ENCODE peak calls at places on chromosome 2, in ten cellular contexts. One of them, this sample, is unnamed.

GRCh38 chr2:233209117-233209977 is 42.1 kb upstream of the ATG16L1 start:
- DNase-seq in neural progenitor cell: peak
- DNase-seq in astrocyte of the spinal cord: peak
- DNase-seq in ascending aorta: no peak
- DNase-seq in RWPE2: no peak
- DNase-seq in AG09309: no peak
- DNase-seq in CD4-positive, CD25-positive, alpha-beta regulatory T cell: no peak
- DNase-seq in AG04449: no peak
- DNase-seq in mammary epithelial cell: peak
- DNase-seq in skeletal muscle cell: no peak
- DNase-seq in this sample: peak

GRCh38 chr2:26268184-26268583 is 23.4 kb downstream of the HADHB start:
- DNase-seq in neural progenitor cell: no peak
- DNase-seq in astrocyte of the spinal cord: peak
- DNase-seq in ascending aorta: no peak
- DNase-seq in RWPE2: no peak
- DNase-seq in AG09309: no peak
- DNase-seq in CD4-positive, CD25-positive, alpha-beta regulatory T cell: no peak
- DNase-seq in AG04449: no peak
- DNase-seq in mammary epithelial cell: no peak
- DNase-seq in skeletal muscle cell: no peak
- DNase-seq in this sample: no peak

GRCh38 chr2:134385195-134385594 is 131.3 kb downstream of the MGAT5 start:
- DNase-seq in neural progenitor cell: no peak
- DNase-seq in astrocyte of the spinal cord: no peak
- DNase-seq in ascending aorta: no peak
- DNase-seq in RWPE2: no peak
- DNase-seq in AG09309: no peak
- DNase-seq in CD4-positive, CD25-positive, alpha-beta regulatory T cell: no peak
- DNase-seq in AG04449: no peak
- DNase-seq in mammary epithelial cell: no peak
- DNase-seq in skeletal muscle cell: no peak
- DNase-seq in this sample: no peak

GRCh38 chr2:236988690-236989639 is 96.7 kb upstream of the COPS8 start:
- DNase-seq in neural progenitor cell: peak
- DNase-seq in astrocyte of the spinal cord: no peak
- DNase-seq in ascending aorta: peak
- DNase-seq in RWPE2: no peak
- DNase-seq in AG09309: no peak
- DNase-seq in CD4-positive, CD25-positive, alpha-beta regulatory T cell: no peak
- DNase-seq in AG04449: no peak
- DNase-seq in mammary epithelial cell: no peak
- DNase-seq in skeletal muscle cell: no peak
- DNase-seq in this sample: no peak

GRCh38 chr2:54402350-54402749 is 53.8 kb upstream of the SPTBN1 start:
- DNase-seq in neural progenitor cell: no peak
- DNase-seq in astrocyte of the spinal cord: peak
- DNase-seq in ascending aorta: no peak
- DNase-seq in RWPE2: no peak
- DNase-seq in AG09309: no peak
- DNase-seq in CD4-positive, CD25-positive, alpha-beta regulatory T cell: no peak
- DNase-seq in AG04449: no peak
- DNase-seq in mammary epithelial cell: no peak
- DNase-seq in skeletal muscle cell: no peak
- DNase-seq in this sample: no peak

GRCh38 chr2:234792566-234792965 is 159.3 kb upstream of the SH3BP4 start:
- DNase-seq in neural progenitor cell: peak
- DNase-seq in astrocyte of the spinal cord: peak
- DNase-seq in ascending aorta: no peak
- DNase-seq in RWPE2: no peak
- DNase-seq in AG09309: peak
- DNase-seq in CD4-positive, CD25-positive, alpha-beta regulatory T cell: no peak
- DNase-seq in AG04449: no peak
- DNase-seq in mammary epithelial cell: no peak
- DNase-seq in skeletal muscle cell: peak
- DNase-seq in this sample: no peak

GRCh38 chr2:157746234-157746950 is 117.7 kb upstream of the ACVR1C start:
- DNase-seq in neural progenitor cell: no peak
- DNase-seq in astrocyte of the spinal cord: peak
- DNase-seq in ascending aorta: no peak
- DNase-seq in RWPE2: no peak
- DNase-seq in AG09309: no peak
- DNase-seq in CD4-positive, CD25-positive, alpha-beta regulatory T cell: no peak
- DNase-seq in AG04449: peak
- DNase-seq in mammary epithelial cell: no peak
- DNase-seq in skeletal muscle cell: peak
- DNase-seq in this sample: no peak

GRCh38 chr2:108222261-108222660 is 17.5 kb upstream of the SULT1C3 start:
- DNase-seq in neural progenitor cell: no peak
- DNase-seq in astrocyte of the spinal cord: no peak
- DNase-seq in ascending aorta: no peak
- DNase-seq in RWPE2: no peak
- DNase-seq in AG09309: no peak
- DNase-seq in CD4-positive, CD25-positive, alpha-beta regulatory T cell: no peak
- DNase-seq in AG04449: no peak
- DNase-seq in mammary epithelial cell: no peak
- DNase-seq in skeletal muscle cell: no peak
- DNase-seq in this sample: no peak

GRCh38 chr2:217717541-217717940 is 285.3 kb downstream of the TNS1 start:
- DNase-seq in neural progenitor cell: no peak
- DNase-seq in astrocyte of the spinal cord: no peak
- DNase-seq in ascending aorta: no peak
- DNase-seq in RWPE2: no peak
- DNase-seq in AG09309: no peak
- DNase-seq in CD4-positive, CD25-positive, alpha-beta regulatory T cell: no peak
- DNase-seq in AG04449: no peak
- DNase-seq in mammary epithelial cell: no peak
- DNase-seq in skeletal muscle cell: no peak
- DNase-seq in this sample: no peak

GRCh38 chr2:120307482-120307881 is 38.5 kb upstream of the INHBB start:
- DNase-seq in neural progenitor cell: no peak
- DNase-seq in astrocyte of the spinal cord: no peak
- DNase-seq in ascending aorta: no peak
- DNase-seq in RWPE2: no peak
- DNase-seq in AG09309: no peak
- DNase-seq in CD4-positive, CD25-positive, alpha-beta regulatory T cell: no peak
- DNase-seq in AG04449: no peak
- DNase-seq in mammary epithelial cell: no peak
- DNase-seq in skeletal muscle cell: no peak
- DNase-seq in this sample: no peak

GRCh38 chr2:170455617-170456426 is 259.3 kb upstream of the SP5 start:
- DNase-seq in neural progenitor cell: no peak
- DNase-seq in astrocyte of the spinal cord: no peak
- DNase-seq in ascending aorta: no peak
- DNase-seq in RWPE2: no peak
- DNase-seq in AG09309: no peak
- DNase-seq in CD4-positive, CD25-positive, alpha-beta regulatory T cell: no peak
- DNase-seq in AG04449: no peak
- DNase-seq in mammary epithelial cell: no peak
- DNase-seq in skeletal muscle cell: no peak
- DNase-seq in this sample: no peak

GRCh38 chr2:43452318-43452731 is 143.5 kb downstream of the THADA start:
- DNase-seq in neural progenitor cell: no peak
- DNase-seq in astrocyte of the spinal cord: no peak
- DNase-seq in ascending aorta: no peak
- DNase-seq in RWPE2: no peak
- DNase-seq in AG09309: no peak
- DNase-seq in CD4-positive, CD25-positive, alpha-beta regulatory T cell: no peak
- DNase-seq in AG04449: no peak
- DNase-seq in mammary epithelial cell: peak
- DNase-seq in skeletal muscle cell: no peak
- DNase-seq in this sample: no peak

GRCh38 chr2:189379287-189379630 is 62.0 kb upstream of the WDR75 start:
- DNase-seq in neural progenitor cell: no peak
- DNase-seq in astrocyte of the spinal cord: peak
- DNase-seq in ascending aorta: no peak
- DNase-seq in RWPE2: no peak
- DNase-seq in AG09309: no peak
- DNase-seq in CD4-positive, CD25-positive, alpha-beta regulatory T cell: no peak
- DNase-seq in AG04449: no peak
- DNase-seq in mammary epithelial cell: no peak
- DNase-seq in skeletal muscle cell: no peak
- DNase-seq in this sample: peak

GRCh38 chr2:85594715-85595377 is 699 bp upstream of the RNF181 start:
- DNase-seq in neural progenitor cell: no peak
- DNase-seq in astrocyte of the spinal cord: no peak
- DNase-seq in ascending aorta: no peak
- DNase-seq in RWPE2: no peak
- DNase-seq in AG09309: no peak
- DNase-seq in CD4-positive, CD25-positive, alpha-beta regulatory T cell: no peak
- DNase-seq in AG04449: no peak
- DNase-seq in mammary epithelial cell: no peak
- DNase-seq in skeletal muscle cell: no peak
- DNase-seq in this sample: no peak

DNA sequence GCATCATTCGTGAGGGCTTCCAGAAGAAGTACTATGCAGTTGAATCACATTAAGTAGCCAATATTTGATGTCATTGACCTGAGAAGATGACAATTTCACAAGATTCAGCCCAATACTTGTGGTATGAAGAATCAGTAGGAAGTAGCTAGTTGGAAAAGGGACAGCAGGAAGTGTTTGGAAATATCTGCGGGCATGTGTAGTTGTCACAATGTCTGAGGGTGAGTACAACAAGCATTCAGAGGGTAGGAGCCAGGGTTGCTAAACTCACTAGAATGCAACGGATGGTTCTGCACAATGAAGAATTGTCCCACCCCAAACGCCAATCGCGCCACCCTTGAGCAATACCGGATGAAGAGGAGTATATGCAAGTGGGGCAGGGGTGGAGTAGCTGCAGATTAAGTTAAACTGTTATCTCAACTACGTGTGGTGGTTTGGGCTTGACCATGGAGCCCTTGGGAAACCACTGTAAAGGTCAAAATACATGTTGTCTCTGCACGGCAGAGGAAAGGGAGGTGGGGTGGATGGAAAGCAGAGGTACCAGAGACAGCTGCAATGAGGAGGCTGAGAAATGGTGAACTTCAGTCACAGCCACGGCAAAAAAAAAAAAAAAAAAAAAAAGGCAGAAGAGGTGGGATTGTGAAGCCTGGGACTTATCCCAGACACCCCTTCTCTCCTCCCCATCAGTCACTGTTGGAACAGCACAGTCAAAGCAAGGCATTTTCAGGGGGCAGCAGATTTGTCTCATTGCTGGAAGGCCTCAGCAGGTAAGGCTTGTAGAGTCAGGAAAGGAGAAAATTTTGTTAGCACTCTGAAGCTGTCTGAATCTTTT is 5.1 kb downstream of the CCL20 start:
- DNase-seq in neural progenitor cell: no peak
- DNase-seq in astrocyte of the spinal cord: no peak
- DNase-seq in ascending aorta: peak
- DNase-seq in RWPE2: peak
- DNase-seq in AG09309: no peak
- DNase-seq in CD4-positive, CD25-positive, alpha-beta regulatory T cell: peak
- DNase-seq in AG04449: no peak
- DNase-seq in mammary epithelial cell: no peak
- DNase-seq in skeletal muscle cell: no peak
- DNase-seq in this sample: no peak
- H3K4me3 ChIP-seq in neural progenitor cell: no peak
- H3K4me3 ChIP-seq in astrocyte of the spinal cord: no peak
- H3K4me3 ChIP-seq in ascending aorta: no peak
- H3K4me3 ChIP-seq in RWPE2: no peak
- H3K4me3 ChIP-seq in AG09309: no peak
- H3K4me3 ChIP-seq in CD4-positive, CD25-positive, alpha-beta regulatory T cell: peak
- H3K4me3 ChIP-seq in AG04449: no peak
- H3K4me3 ChIP-seq in mammary epithelial cell: no peak
- H3K4me3 ChIP-seq in skeletal muscle cell: peak
- H3K4me3 ChIP-seq in this sample: no peak

GRCh38 chr2:11286323-11286722 is 58.1 kb downstream of the ROCK2 start:
- DNase-seq in neural progenitor cell: no peak
- DNase-seq in astrocyte of the spinal cord: no peak
- DNase-seq in ascending aorta: no peak
- DNase-seq in RWPE2: no peak
- DNase-seq in AG09309: no peak
- DNase-seq in CD4-positive, CD25-positive, alpha-beta regulatory T cell: no peak
- DNase-seq in AG04449: no peak
- DNase-seq in mammary epithelial cell: no peak
- DNase-seq in skeletal muscle cell: no peak
- DNase-seq in this sample: no peak

GRCh38 chr2:11286749-11287148 is 57.7 kb downstream of the ROCK2 start:
- DNase-seq in neural progenitor cell: no peak
- DNase-seq in astrocyte of the spinal cord: no peak
- DNase-seq in ascending aorta: no peak
- DNase-seq in RWPE2: no peak
- DNase-seq in AG09309: no peak
- DNase-seq in CD4-positive, CD25-positive, alpha-beta regulatory T cell: no peak
- DNase-seq in AG04449: no peak
- DNase-seq in mammary epithelial cell: no peak
- DNase-seq in skeletal muscle cell: no peak
- DNase-seq in this sample: no peak

GRCh38 chr2:11290211-11290610 is 54.2 kb downstream of the ROCK2 start:
- DNase-seq in neural progenitor cell: no peak
- DNase-seq in astrocyte of the spinal cord: no peak
- DNase-seq in ascending aorta: no peak
- DNase-seq in RWPE2: no peak
- DNase-seq in AG09309: no peak
- DNase-seq in CD4-positive, CD25-positive, alpha-beta regulatory T cell: no peak
- DNase-seq in AG04449: no peak
- DNase-seq in mammary epithelial cell: no peak
- DNase-seq in skeletal muscle cell: no peak
- DNase-seq in this sample: no peak

GRCh38 chr2:11290713-11291112 is 53.7 kb downstream of the ROCK2 start:
- DNase-seq in neural progenitor cell: no peak
- DNase-seq in astrocyte of the spinal cord: no peak
- DNase-seq in ascending aorta: no peak
- DNase-seq in RWPE2: no peak
- DNase-seq in AG09309: no peak
- DNase-seq in CD4-positive, CD25-positive, alpha-beta regulatory T cell: no peak
- DNase-seq in AG04449: no peak
- DNase-seq in mammary epithelial cell: no peak
- DNase-seq in skeletal muscle cell: no peak
- DNase-seq in this sample: no peak

GRCh38 chr2:11288431-11288830 is 56.0 kb downstream of the ROCK2 start:
- DNase-seq in neural progenitor cell: peak
- DNase-seq in astrocyte of the spinal cord: no peak
- DNase-seq in ascending aorta: no peak
- DNase-seq in RWPE2: no peak
- DNase-seq in AG09309: no peak
- DNase-seq in CD4-positive, CD25-positive, alpha-beta regulatory T cell: no peak
- DNase-seq in AG04449: no peak
- DNase-seq in mammary epithelial cell: no peak
- DNase-seq in skeletal muscle cell: no peak
- DNase-seq in this sample: no peak
- H3K4me3 ChIP-seq in neural progenitor cell: no peak
- H3K4me3 ChIP-seq in astrocyte of the spinal cord: no peak
- H3K4me3 ChIP-seq in ascending aorta: no peak
- H3K4me3 ChIP-seq in RWPE2: no peak
- H3K4me3 ChIP-seq in AG09309: no peak
- H3K4me3 ChIP-seq in CD4-positive, CD25-positive, alpha-beta regulatory T cell: no peak
- H3K4me3 ChIP-seq in AG04449: no peak
- H3K4me3 ChIP-seq in mammary epithelial cell: no peak
- H3K4me3 ChIP-seq in skeletal muscle cell: no peak
- H3K4me3 ChIP-seq in this sample: no peak

GRCh38 chr2:47867205-47867604 is 39.1 kb downstream of the FBXO11 start:
- DNase-seq in neural progenitor cell: no peak
- DNase-seq in astrocyte of the spinal cord: peak
- DNase-seq in ascending aorta: no peak
- DNase-seq in RWPE2: no peak
- DNase-seq in AG09309: peak
- DNase-seq in CD4-positive, CD25-positive, alpha-beta regulatory T cell: no peak
- DNase-seq in AG04449: no peak
- DNase-seq in mammary epithelial cell: peak
- DNase-seq in skeletal muscle cell: peak
- DNase-seq in this sample: no peak
- H3K4me3 ChIP-seq in neural progenitor cell: no peak
- H3K4me3 ChIP-seq in astrocyte of the spinal cord: no peak
- H3K4me3 ChIP-seq in ascending aorta: no peak
- H3K4me3 ChIP-seq in RWPE2: no peak
- H3K4me3 ChIP-seq in AG09309: no peak
- H3K4me3 ChIP-seq in CD4-positive, CD25-positive, alpha-beta regulatory T cell: peak
- H3K4me3 ChIP-seq in AG04449: no peak
- H3K4me3 ChIP-seq in mammary epithelial cell: no peak
- H3K4me3 ChIP-seq in skeletal muscle cell: no peak
- H3K4me3 ChIP-seq in this sample: no peak

GRCh38 chr2:109676346-109676897 is 62.3 kb downstream of the SOWAHC start:
- DNase-seq in neural progenitor cell: no peak
- DNase-seq in astrocyte of the spinal cord: no peak
- DNase-seq in ascending aorta: no peak
- DNase-seq in RWPE2: no peak
- DNase-seq in AG09309: no peak
- DNase-seq in CD4-positive, CD25-positive, alpha-beta regulatory T cell: no peak
- DNase-seq in AG04449: no peak
- DNase-seq in mammary epithelial cell: peak
- DNase-seq in skeletal muscle cell: no peak
- DNase-seq in this sample: no peak
- H3K4me3 ChIP-seq in neural progenitor cell: no peak
- H3K4me3 ChIP-seq in astrocyte of the spinal cord: no peak
- H3K4me3 ChIP-seq in ascending aorta: no peak
- H3K4me3 ChIP-seq in RWPE2: no peak
- H3K4me3 ChIP-seq in AG09309: no peak
- H3K4me3 ChIP-seq in CD4-positive, CD25-positive, alpha-beta regulatory T cell: no peak
- H3K4me3 ChIP-seq in AG04449: no peak
- H3K4me3 ChIP-seq in mammary epithelial cell: no peak
- H3K4me3 ChIP-seq in skeletal muscle cell: no peak
- H3K4me3 ChIP-seq in this sample: no peak

This sample was measured in HAP-1.